ENCODE peak calls at places on chromosomes 5 and 9, in eight cellular contexts. E, Q, C, Z, R, F, O and X are unnamed samples.

GRCh38 chr9:137878146-137878941 is 762 bp downstream of the CACNA1B start:
- DNase-seq in E (peak), R (peak), O (no peak), Q (no peak), Z (no peak), F (no peak), C (no peak), X (no peak)

GRCh38 chr5:132489051-132489770 is 1.4 kb downstream of the IRF1 start:
- DNase-seq in Q (no peak), C (peak), O (no peak), Z (no peak), F (no peak), R (no peak), E (no peak), X (no peak)

GRCh38 chr5:124061663-124062062 is 549.7 kb downstream of the CSNK1G3 start:
- DNase-seq in Q (no peak), R (no peak), E (no peak), Z (no peak), O (no peak), C (no peak), F (no peak), X (peak)

GRCh38 chr5:138910546-138911185 is 35.5 kb upstream of the LRRTM2 start:
- DNase-seq in C (no peak), F (no peak), E (no peak), Z (no peak), O (peak), Q (no peak), R (no peak), X (no peak)

GRCh38 chr5:19855453-19855852 is 132.5 kb downstream of the CDH18 start:
- DNase-seq in O (no peak), F (no peak), E (no peak), Q (no peak), R (no peak), C (no peak), Z (no peak), X (no peak)

GRCh38 chr5:171418982-171419662 is at the start of gene FGF18:
- DNase-seq in C (peak), F (no peak), R (peak), Z (peak), O (peak), Q (no peak), E (peak), X (no peak)

GRCh38 chr9:15606667-15607472 is 54.0 kb downstream of the CCDC171 start:
- DNase-seq in C (no peak), O (peak), Q (peak), Z (peak), R (no peak), E (no peak), F (peak), X (peak)

GRCh38 chr9:68883224-68883623 is 130.7 kb downstream of the PRKACG start:
- DNase-seq in Q (no peak), E (no peak), Z (no peak), F (no peak), O (no peak), C (no peak), R (no peak), X (no peak)

GRCh38 chr9:133711428-133712220 is 26.5 kb downstream of the SARDH start:
- DNase-seq in Z (no peak), R (no peak), F (peak), C (no peak), O (peak), E (no peak), Q (no peak), X (peak)

GRCh38 chr5:67094476-67095300 is 101.9 kb downstream of the CD180 start:
- DNase-seq in F (peak), C (no peak), E (no peak), Q (no peak), Z (no peak), O (peak), R (no peak), X (peak)